ENCODE peak calls at places on chromosomes 12 and 14, in eight cellular contexts. O is aorta; I is heart right ventricle; R is naive thymus-derived CD4-positive, alpha-beta T cell; C is CD4-positive, CD25-positive, alpha-beta regulatory T cell; W is right lobe of liver; A is right cardiac atrium; U is GM12878. B is an unnamed sample.

GRCh38 chr12:69684472-69684871 is 14.6 kb downstream of the BEST3 start:
- ATAC-seq in O (no peak), A (no peak), I (no peak), W (no peak), U (no peak), C (no peak), R (no peak), B (no peak)

GRCh38 chr14:67343601-67344230 is 15.9 kb downstream of the ATP6V1D start:
- ATAC-seq in U (no peak), A (no peak), W (no peak), R (no peak), O (no peak), C (no peak), I (no peak), B (no peak)

GRCh38 chr12:7127916-7128626 is 618 bp downstream of the RBP5 start:
- ATAC-seq in I (no peak), C (no peak), R (no peak), W (peak), U (no peak), O (no peak), A (no peak), B (no peak)

GRCh38 chr12:20426191-20426590 is 57.9 kb downstream of the PDE3A start:
- ATAC-seq in U (no peak), C (no peak), A (peak), I (peak), R (no peak), W (no peak), O (peak), B (peak)

GRCh38 chr12:57842342-57843294 is 3.9 kb downstream of the CTDSP2 start:
- ATAC-seq in I (no peak), U (no peak), O (no peak), A (no peak), R (no peak), C (peak), W (no peak), B (no peak)

GRCh38 chr14:96479435-96480146 is 22.6 kb upstream of the PAPOLA start:
- ATAC-seq in R (no peak), W (peak), A (no peak), I (no peak), U (no peak), C (no peak), O (no peak), B (no peak)

GRCh38 chr14:93941293-93941910 is 14.3 kb downstream of the FAM181A start:
- ATAC-seq in W (no peak), O (no peak), U (no peak), R (no peak), I (no peak), C (no peak), A (no peak), B (peak)

GRCh38 chr14:59619071-59619470 is 42.5 kb upstream of the CCDC175 start:
- ATAC-seq in U (no peak), O (no peak), C (no peak), I (no peak), A (no peak), W (no peak), R (no peak), B (no peak)

GRCh38 chr12:113298861-113299545 is 35.9 kb downstream of the SLC8B1 start:
- ATAC-seq in O (peak), A (peak), R (no peak), I (peak), C (no peak), U (no peak), W (no peak), B (peak)

GRCh38 chr14:101590062-101590461 is 28.8 kb downstream of the DIO3 start:
- ATAC-seq in R (no peak), A (no peak), C (no peak), W (no peak), I (no peak), U (no peak), O (no peak), B (no peak)

GRCh38 chr12:48105867-48106563 is at the start of gene SENP1:
- ATAC-seq in O (peak), I (peak), R (peak), A (peak), W (peak), U (peak), C (peak), B (peak)

GRCh38 chr12:51855586-51856428 is 7.3 kb upstream of the FIGNL2 start:
- ATAC-seq in I (peak), W (peak), A (peak), R (no peak), C (no peak), U (no peak), O (peak), B (peak)

GRCh38 chr12:123546281-123546680 is 12.8 kb upstream of the RILPL1 start:
- ATAC-seq in W (no peak), I (no peak), R (no peak), A (no peak), C (no peak), U (no peak), O (no peak), B (no peak)

GRCh38 chr12:82923935-82924334 is 237.2 kb downstream of the TMTC2 start:
- ATAC-seq in C (no peak), I (no peak), W (no peak), R (no peak), O (no peak), A (no peak), U (no peak), B (no peak)

GRCh38 chr14:70139384-70139783 is 49.4 kb downstream of the SLC8A3 start:
- ATAC-seq in W (no peak), C (no peak), A (no peak), U (no peak), O (no peak), I (no peak), R (no peak), B (no peak)

GRCh38 chr12:70317781-70318180 is 48.3 kb upstream of the KCNMB4 start:
- ATAC-seq in I (no peak), C (no peak), O (no peak), A (no peak), R (peak), W (peak), U (peak), B (no peak)

GRCh38 chr12:56375598-56376434 is 13.2 kb upstream of the APOF start:
- ATAC-seq in O (no peak), C (peak), U (peak), R (no peak), I (no peak), W (peak), A (no peak), B (no peak)

GRCh38 chr14:69820991-69821390 is 23.9 kb upstream of the SLC10A1 start:
- ATAC-seq in A (no peak), O (no peak), I (no peak), R (no peak), W (no peak), C (no peak), U (no peak), B (no peak)

GRCh38 chr12:26195641-26196423 is 459 bp downstream of the SSPN start:
- ATAC-seq in U (peak), I (peak), A (peak), R (peak), W (peak), O (peak), C (no peak), B (peak)

GRCh38 chr12:100986595-100987547 is 192.3 kb downstream of the ANO4 start:
- ATAC-seq in W (no peak), R (no peak), A (no peak), U (no peak), I (no peak), C (no peak), O (no peak), B (peak)

GRCh38 chr14:79712302-79712950 is 498.9 kb downstream of the DIO2 start:
- ATAC-seq in C (no peak), O (no peak), A (peak), R (no peak), W (no peak), I (no peak), U (no peak), B (no peak)

GRCh38 chr12:49984476-49984890 is 11.7 kb downstream of the AQP6 start:
- ATAC-seq in O (no peak), R (no peak), A (peak), C (no peak), I (no peak), W (no peak), U (no peak), B (no peak)

GRCh38 chr12:25130741-25131188 is 64.2 kb downstream of the DNAI7 start:
- ATAC-seq in R (no peak), U (peak), A (no peak), W (peak), O (no peak), C (no peak), I (no peak), B (no peak)

GRCh38 chr14:98932436-98933325 is 339.3 kb downstream of the BCL11B start:
- ATAC-seq in W (no peak), A (no peak), I (no peak), O (no peak), R (no peak), C (no peak), U (no peak), B (no peak)

GRCh38 chr14:98935921-98936320 is 336.1 kb downstream of the BCL11B start:
- ATAC-seq in C (no peak), A (no peak), O (no peak), U (no peak), R (no peak), W (no peak), I (no peak), B (no peak)

GRCh38 chr14:98931126-98931525 is 340.9 kb downstream of the BCL11B start:
- ATAC-seq in I (no peak), A (no peak), O (no peak), C (no peak), W (no peak), U (no peak), R (no peak), B (no peak)

GRCh38 chr14:98928418-98928817 is 343.6 kb downstream of the BCL11B start:
- ATAC-seq in U (no peak), A (no peak), O (no peak), I (no peak), W (no peak), C (no peak), R (no peak), B (no peak)

GRCh38 chr14:98931911-98932310 is 340.1 kb downstream of the BCL11B start:
- ATAC-seq in U (no peak), O (no peak), I (no peak), A (no peak), C (peak), W (no peak), R (peak), B (no peak)
- H3K4me3 ChIP-seq in U (no peak), O (no peak), I (no peak), A (no peak), C (peak), W (no peak), R (peak), B (no peak)

DNA sequence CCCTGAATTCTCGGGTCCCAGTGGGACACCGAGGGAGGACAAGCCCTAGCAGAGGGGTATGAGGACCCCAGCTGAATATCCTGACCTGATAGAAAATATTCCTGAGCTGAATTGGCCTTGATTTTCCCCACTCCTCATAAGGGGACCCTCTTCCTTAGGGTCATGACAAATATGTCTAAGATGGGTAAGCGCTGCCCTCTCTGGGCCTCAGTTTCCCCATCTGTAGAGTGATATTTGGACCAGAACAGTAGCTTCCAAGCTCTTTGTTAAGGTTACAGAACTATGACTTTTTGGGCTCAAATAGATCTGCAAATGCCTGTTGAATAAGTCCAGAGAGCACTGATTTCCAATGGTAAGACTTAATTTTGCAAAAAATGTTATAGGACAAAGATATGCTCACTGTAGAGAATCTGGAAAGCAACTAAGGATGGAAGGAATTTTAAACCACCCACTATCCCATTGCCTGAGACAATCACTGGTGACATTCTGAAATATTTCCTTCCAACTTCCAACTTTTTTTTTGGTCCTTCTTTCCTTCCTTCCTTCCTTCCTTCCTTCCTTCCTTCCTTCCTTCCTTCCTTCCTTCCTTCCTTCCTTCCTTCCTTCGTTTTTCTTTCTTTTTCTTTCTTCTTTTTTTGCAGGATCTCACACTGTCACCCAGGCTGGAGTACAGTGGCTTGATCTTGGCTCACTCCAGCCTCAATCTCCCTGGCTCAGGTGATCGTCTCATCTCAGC is 32.0 kb downstream of the MYL2 start:
- ATAC-seq in R (no peak), O (no peak), A (no peak), C (peak), W (no peak), I (no peak), U (no peak), B (no peak)
- H3K4me3 ChIP-seq in R (no peak), O (no peak), A (no peak), C (no peak), W (no peak), I (no peak), U (no peak), B (no peak)

DNA sequence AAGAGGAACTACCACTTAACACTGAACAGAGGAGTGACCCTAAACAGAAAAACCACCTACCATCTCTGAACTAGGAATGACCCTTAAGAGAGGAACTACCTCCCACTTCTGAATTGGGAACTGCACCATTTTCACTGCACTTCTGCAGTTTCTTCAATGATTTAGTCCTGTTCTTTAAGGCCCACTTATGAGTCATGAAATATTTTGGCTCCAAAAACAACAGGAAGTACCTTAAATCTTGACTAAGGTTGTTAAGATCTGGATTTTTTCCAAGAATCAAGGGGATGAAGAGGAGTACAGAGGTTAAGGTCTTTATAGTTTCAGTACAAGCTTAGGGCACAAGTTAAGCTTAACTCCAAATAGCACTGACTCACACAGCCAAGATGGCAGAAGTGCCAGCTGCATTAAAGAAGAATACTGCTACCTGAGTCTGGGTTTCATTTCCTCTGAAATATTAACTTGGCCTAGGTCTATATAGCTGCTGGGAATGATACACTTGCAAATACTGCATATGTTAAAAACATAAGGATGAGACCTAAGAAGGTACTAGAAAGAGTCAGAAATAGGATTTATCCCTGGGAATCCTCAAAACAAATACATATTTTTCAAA is 4.2 kb downstream of the NPC2 start:
- ATAC-seq in A (no peak), R (no peak), O (no peak), U (no peak), W (no peak), I (no peak), C (no peak), B (no peak)
- H3K4me3 ChIP-seq in A (no peak), R (no peak), O (no peak), U (no peak), W (no peak), I (no peak), C (no peak), B (no peak)

DNA sequence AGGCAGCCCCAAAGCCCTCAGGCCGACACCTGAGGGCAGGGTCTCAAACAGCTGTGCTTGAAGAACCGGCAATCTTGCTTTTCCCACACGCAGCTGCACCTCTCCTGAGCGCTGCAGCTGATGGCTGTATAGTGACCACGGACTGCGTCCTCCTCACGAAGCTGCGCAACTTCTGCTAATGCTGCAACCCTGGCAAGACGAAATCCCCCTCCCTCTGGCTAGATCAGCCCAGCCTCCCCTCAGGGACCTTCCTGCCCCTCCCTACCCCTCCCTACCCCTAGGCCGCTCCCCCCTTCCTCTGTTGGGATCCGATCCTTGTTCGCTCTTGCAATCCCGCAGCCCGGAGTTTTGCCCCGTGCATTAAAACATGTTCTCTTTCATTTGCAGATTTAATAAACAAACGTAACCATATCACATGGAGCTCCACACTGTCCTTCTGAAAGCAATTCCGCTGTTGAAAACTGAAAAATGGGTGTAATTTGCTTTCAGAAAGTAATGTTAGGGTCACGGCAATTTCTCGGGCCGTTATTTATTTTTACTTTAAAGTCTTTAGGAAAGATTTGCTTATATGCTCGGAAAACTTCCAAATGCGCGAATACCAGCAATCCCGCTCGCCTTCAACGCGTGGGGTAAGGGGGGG is 4.8 kb upstream of the PAX9 start:
- ATAC-seq in I (no peak), W (no peak), R (no peak), A (no peak), C (no peak), O (no peak), U (no peak), B (no peak)
- H3K4me3 ChIP-seq in I (peak), W (no peak), R (no peak), A (peak), C (no peak), O (no peak), U (no peak), B (peak)

DNA sequence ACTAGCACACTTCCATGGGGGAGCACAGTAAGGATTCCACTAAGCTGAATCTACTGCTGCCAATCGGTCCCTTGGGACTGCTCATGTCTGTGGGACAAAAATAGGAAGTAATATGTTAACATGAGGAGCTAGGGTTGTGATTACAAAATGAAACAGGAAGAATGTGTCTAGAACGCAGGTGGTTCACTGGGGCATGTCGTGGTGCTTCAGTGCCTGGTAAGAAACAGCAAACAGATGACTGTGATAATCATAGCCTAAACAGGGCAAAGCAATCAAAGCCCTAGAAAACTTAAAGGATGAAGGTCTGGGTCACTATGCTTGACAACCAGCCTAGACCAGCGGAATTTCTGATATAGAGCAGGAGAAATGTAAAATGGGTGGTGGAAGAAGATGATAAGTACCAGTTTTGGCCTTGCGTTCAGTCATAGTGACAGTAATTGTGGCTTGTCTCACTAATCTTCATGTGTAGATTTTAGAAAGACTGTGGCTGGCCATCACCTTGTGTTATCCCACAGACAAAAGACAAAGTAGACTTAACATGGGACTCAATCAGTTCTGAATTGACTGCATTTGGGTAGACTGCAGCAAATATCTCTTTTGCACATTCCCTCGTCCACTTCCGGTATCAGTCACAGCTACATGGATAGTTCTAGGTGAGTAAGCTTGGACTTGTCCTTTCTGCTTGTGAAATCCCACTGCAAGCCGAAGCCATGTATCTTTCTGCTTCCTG is 51.4 kb downstream of the WASHC3 start:
- ATAC-seq in I (no peak), C (peak), R (peak), U (peak), W (no peak), O (no peak), A (no peak), B (no peak)
- H3K4me3 ChIP-seq in I (no peak), C (no peak), R (no peak), U (peak), W (no peak), O (no peak), A (no peak), B (no peak)

GRCh38 chr12:62459976-62460375 is 6.7 kb upstream of the MON2 start:
- ATAC-seq in A (no peak), U (no peak), R (no peak), W (no peak), O (no peak), C (no peak), I (no peak), B (no peak)
- H3K4me3 ChIP-seq in A (no peak), U (no peak), R (no peak), W (no peak), O (no peak), C (no peak), I (no peak), B (no peak)

GRCh38 chr14:71169861-71170260 is 262.6 kb downstream of the PCNX1 start:
- ATAC-seq in U (peak), I (no peak), O (no peak), W (no peak), A (no peak), R (no peak), C (no peak), B (no peak)
- H3K4me3 ChIP-seq in U (no peak), I (no peak), O (no peak), W (no peak), A (no peak), R (no peak), C (no peak), B (no peak)

DNA sequence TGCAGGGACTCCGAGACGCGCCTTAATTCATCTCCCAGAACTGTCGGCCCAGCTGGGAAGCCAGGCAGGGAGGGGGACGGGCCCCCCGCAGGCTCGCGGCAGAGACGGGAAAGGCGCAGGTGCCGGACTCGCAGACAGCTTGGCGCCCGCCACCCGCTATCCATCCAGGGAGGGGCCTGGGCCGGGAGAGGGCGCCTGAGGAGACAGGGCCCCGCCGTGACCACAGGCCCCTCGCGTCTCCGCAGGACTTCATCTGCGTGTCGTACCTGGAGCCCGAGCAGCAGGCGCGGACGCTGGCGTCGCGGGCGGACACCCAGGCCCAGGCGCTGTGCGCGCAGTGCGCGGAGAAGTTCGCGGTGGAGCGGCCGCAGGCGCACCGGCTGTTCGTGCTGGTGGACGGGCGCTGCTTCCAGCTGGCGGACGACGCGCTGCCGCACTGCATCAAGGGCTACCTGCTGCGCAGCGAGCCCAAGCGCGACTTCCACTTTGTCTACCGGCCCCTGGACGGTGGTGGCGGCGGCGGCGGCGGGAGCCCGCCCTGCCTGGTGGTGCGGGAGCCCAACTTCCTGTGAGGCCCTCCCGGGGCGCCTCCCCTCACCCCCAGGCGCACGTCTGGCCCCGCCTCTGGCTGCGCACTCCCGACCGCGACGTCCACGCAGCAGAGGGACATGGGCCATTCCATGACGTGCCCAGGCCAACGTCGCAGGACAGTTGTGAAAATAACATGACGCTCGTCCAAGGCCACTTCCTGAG is 60.6 kb downstream of the LGMN start:
- ATAC-seq in W (peak), I (peak), C (no peak), U (no peak), R (no peak), A (peak), O (peak), B (peak)
- H3K4me3 ChIP-seq in W (peak), I (peak), C (no peak), U (no peak), R (no peak), A (peak), O (no peak), B (peak)

GRCh38 chr14:30287579-30288445 is 271.1 kb upstream of the G2E3 start:
- ATAC-seq in C (no peak), U (no peak), A (no peak), I (no peak), O (no peak), R (no peak), W (no peak), B (no peak)

GRCh38 chr14:30284808-30285207 is 274.1 kb upstream of the G2E3 start:
- ATAC-seq in A (no peak), W (peak), C (no peak), O (no peak), I (no peak), R (no peak), U (no peak), B (no peak)

GRCh38 chr14:30283822-30284446 is 275.0 kb upstream of the G2E3 start:
- ATAC-seq in U (peak), C (no peak), R (no peak), O (no peak), I (no peak), W (no peak), A (no peak), B (no peak)
- H3K4me3 ChIP-seq in U (no peak), C (no peak), R (no peak), O (no peak), I (no peak), W (no peak), A (no peak), B (no peak)